ENCODE peak calls at places on chromosomes 4 and X, in four cellular contexts. I, G, Z and V are unnamed samples.

GRCh38 chr4:148224476-148224875 is 217.7 kb downstream of the NR3C2 start:
- DNase-seq in I (no peak), G (no peak), Z (no peak), V (no peak)

GRCh38 chrX:14497184-14497666 is 32.1 kb upstream of the GLRA2 start:
- DNase-seq in I (peak; percentile 28), G (no peak), Z (no peak), V (no peak)

GRCh38 chrX:72738396-72738795 is 24.3 kb upstream of the PHKA1 start:
- DNase-seq in I (no peak), G (no peak), Z (no peak), V (no peak)

GRCh38 chr4:109215511-109215910 is 86.9 kb downstream of the COL25A1 start:
- DNase-seq in I (no peak), G (no peak), Z (no peak), V (no peak)

GRCh38 chr4:48187813-48188212 is 53.8 kb upstream of the TXK start:
- DNase-seq in I (no peak), G (no peak), Z (no peak), V (no peak)

GRCh38 chr4:99815597-99816011 is 1.0 kb upstream of the DAPP1 start:
- DNase-seq in I (peak; percentile 7), G (peak; percentile 41), Z (no peak), V (no peak)

GRCh38 chrX:18573556-18573955 is 98.4 kb downstream of the RS1 start:
- DNase-seq in I (no peak), G (no peak), Z (no peak), V (no peak)

GRCh38 chrX:76127341-76127740 is 45.5 kb upstream of the PBDC1 start:
- DNase-seq in I (no peak), G (no peak), Z (no peak), V (no peak)

GRCh38 chr4:122702939-122703338 is 29.6 kb upstream of the BBS12 start:
- DNase-seq in I (no peak), G (no peak), Z (no peak), V (no peak)

GRCh38 chr4:10575414-10575813 is 109.2 kb downstream of the CLNK start:
- DNase-seq in I (no peak), G (no peak), Z (no peak), V (no peak)

GRCh38 chrX:42219231-42219630 is 295.9 kb upstream of the CASK start:
- DNase-seq in I (no peak), G (no peak), Z (no peak), V (no peak)

GRCh38 chr4:109009909-109010308 is 247.1 kb upstream of the ETNPPL start:
- DNase-seq in I (peak; percentile 72), G (no peak), Z (no peak), V (no peak)

GRCh38 chrX:153688900-153689590 is 1.3 kb downstream of the SLC6A8 start:
- DNase-seq in I (no peak), G (no peak), Z (no peak), V (no peak)

GRCh38 chrX:68685722-68686683 is 38.5 kb downstream of the STARD8 start:
- DNase-seq in I (peak; percentile 26), G (peak; percentile 71), Z (no peak), V (no peak)

GRCh38 chr4:33715996-33716395 is 2528.3 kb downstream of the ARAP2 start:
- DNase-seq in I (peak; percentile 67), G (no peak), Z (no peak), V (no peak)

GRCh38 chr4:67750691-67751090 is 3.5 kb downstream of the GNRHR start:
- DNase-seq in I (no peak), G (no peak), Z (no peak), V (no peak)

GRCh38 chrX:15911729-15912550 is 57.3 kb upstream of the AP1S2 start:
- DNase-seq in I (no peak), G (no peak), Z (no peak), V (no peak)

GRCh38 chrX:25207803-25208202 is 192.0 kb upstream of the ARX start:
- DNase-seq in I (no peak), G (no peak), Z (no peak), V (no peak)

GRCh38 chrX:1093586-1094538 is 118.6 kb downstream of the CRLF2 start:
- DNase-seq in I (no peak), G (no peak), Z (no peak), V (no peak)

GRCh38 chr4:100778431-100778830 is 260.6 kb upstream of the EMCN start:
- DNase-seq in I (no peak), G (no peak), Z (no peak), V (no peak)

GRCh38 chr4:187010052-187010451 is 286.4 kb upstream of the FAT1 start:
- DNase-seq in I (no peak), G (no peak), Z (no peak), V (no peak)

GRCh38 chrX:150362599-150363481 is at the start of gene MAMLD1:
- DNase-seq in I (peak; percentile 84), G (peak; percentile 31), Z (no peak), V (no peak)

GRCh38 chr4:168511780-168512467 is 15.1 kb downstream of the PALLD start:
- DNase-seq in I (no peak), G (peak; percentile 39), Z (no peak), V (no peak)

GRCh38 chr4:112546476-112546875 is 30.5 kb upstream of the NEUROG2 start:
- DNase-seq in I (no peak), G (no peak), Z (no peak), V (no peak)

GRCh38 chr4:184019667-184020665 is 114.9 kb downstream of the STOX2 start:
- DNase-seq in I (no peak), G (no peak), Z (no peak), V (no peak)

GRCh38 chrX:15438332-15438731 is 54.1 kb upstream of the VEGFD start:
- DNase-seq in I (no peak), G (no peak), Z (no peak), V (no peak)

GRCh38 chr4:22496165-22496813 is 19.6 kb downstream of the ADGRA3 start:
- DNase-seq in I (peak; percentile 55), G (no peak), Z (no peak), V (no peak)

GRCh38 chrX:12955882-12956703 is 18.8 kb upstream of the TMSB4X start:
- DNase-seq in I (peak; percentile 91), G (no peak), Z (no peak), V (no peak)

GRCh38 chr4:1375051-1375721 is 28.2 kb downstream of the UVSSA start:
- DNase-seq in I (no peak), G (no peak), Z (no peak), V (no peak)

GRCh38 chr4:119894650-119895208 is 171.9 kb downstream of the MAD2L1 start:
- DNase-seq in I (no peak), G (no peak), Z (no peak), V (no peak)

GRCh38 chrX:318068-318738 is 393 bp downstream of the GTPBP6 start:
- DNase-seq in I (peak; percentile 99), G (peak; percentile 100), Z (peak; percentile 99), V (peak; percentile 99)

GRCh38 chr4:11271263-11271662 is 157.4 kb downstream of the HS3ST1 start:
- DNase-seq in I (no peak), G (no peak), Z (no peak), V (no peak)

GRCh38 chrX:51148848-51149247 is 183.8 kb upstream of the NUDT10 start:
- DNase-seq in I (no peak), G (peak; percentile 60), Z (peak; percentile 9), V (no peak)

GRCh38 chr4:86496094-86497060 is 97.7 kb upstream of the PTPN13 start:
- DNase-seq in I (peak; percentile 51), G (no peak), Z (no peak), V (no peak)

GRCh38 chrX:143047511-143047910 is 21.8 kb downstream of the SPANXN4 start:
- DNase-seq in I (no peak), G (no peak), Z (no peak), V (no peak)

GRCh38 chr4:95546866-95547707 is 1.7 kb downstream of the UNC5C start:
- DNase-seq in I (no peak), G (peak; percentile 41), Z (no peak), V (no peak)

GRCh38 chr4:1398686-1399507 is 7.3 kb downstream of the NKX1-1 start:
- DNase-seq in I (no peak), G (no peak), Z (no peak), V (no peak)

GRCh38 chrX:48794340-48794920 is 7.4 kb upstream of the HDAC6 start:
- DNase-seq in I (no peak), G (no peak), Z (no peak), V (no peak)

GRCh38 chr4:89493367-89493766 is 185.8 kb upstream of the GPRIN3 start:
- DNase-seq in I (no peak), G (no peak), Z (no peak), V (no peak)
- H2BK15ac ChIP-seq in I (no peak overlapping the region), G (no peak overlapping the region), Z (no peak overlapping the region), V (no peak overlapping the region)

DNA sequence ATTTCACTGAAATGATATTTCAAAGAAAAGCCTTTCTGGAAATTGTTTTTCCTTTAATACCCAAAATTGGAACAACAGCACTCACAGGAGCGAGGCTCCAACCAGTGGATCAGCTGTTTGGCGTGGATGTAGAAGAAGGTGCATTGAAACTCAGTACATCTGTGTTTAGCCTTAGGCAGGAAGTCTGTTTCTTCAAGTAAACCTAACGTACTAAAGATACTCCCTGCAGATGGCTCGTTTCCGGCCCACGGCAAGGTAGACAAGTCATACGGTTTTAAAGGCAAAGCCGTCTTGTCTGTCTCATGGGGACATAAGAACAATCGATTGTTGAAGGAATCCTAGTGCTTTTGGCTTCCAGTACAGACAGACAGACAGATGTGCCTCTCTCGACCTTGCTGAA is 50.0 kb upstream of the CLCN4 start:
- DNase-seq in I (no peak), G (no peak), Z (no peak), V (no peak)
- H2BK12ac ChIP-seq in I (no peak overlapping the region), G (no peak overlapping the region), Z (no peak overlapping the region), V (no peak overlapping the region)

DNA sequence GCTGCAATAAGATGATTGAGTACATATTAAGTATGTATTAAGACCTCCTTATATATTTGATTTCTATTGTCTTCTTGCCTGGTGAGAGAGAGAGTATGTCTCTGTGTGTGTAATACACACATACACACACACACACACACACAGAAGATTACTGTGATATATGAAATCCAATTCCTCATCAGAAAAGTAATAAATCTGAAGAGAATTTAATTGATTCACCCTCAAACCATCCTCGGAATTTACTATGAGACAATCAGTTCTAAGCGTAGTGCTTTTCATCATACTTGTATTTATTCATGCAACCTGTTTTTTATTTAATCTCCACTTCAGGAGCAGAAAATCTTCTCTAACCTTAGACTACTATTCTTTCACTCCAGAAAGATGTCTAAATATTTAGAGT is 62.3 kb upstream of the TLL1 start:
- DNase-seq in I (no peak), G (no peak), Z (no peak), V (no peak)
- H2BK15ac ChIP-seq in I (no peak overlapping the region), G (no peak overlapping the region), Z (no peak overlapping the region), V (no peak overlapping the region)

DNA sequence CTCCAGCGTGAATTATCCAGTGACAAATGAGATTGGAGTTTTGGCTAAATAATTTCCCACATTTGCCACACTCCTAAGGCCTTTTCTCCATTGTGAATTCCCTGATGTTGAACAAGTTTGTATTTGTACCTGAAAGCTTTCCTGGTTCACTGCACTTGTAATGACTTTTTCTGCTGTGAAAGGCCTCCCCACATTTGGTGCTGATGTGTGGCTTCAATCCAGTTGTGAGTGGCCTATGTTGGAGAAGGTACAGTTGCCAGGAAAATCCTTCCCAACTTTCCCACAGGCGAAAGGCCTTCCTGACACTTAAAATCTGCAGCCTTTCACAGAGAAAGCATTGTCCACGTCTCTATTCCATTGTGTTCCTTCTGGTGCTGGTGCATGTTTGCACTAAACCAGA is 17.3 kb upstream of the HPGD start:
- DNase-seq in I (no peak), G (no peak), Z (no peak), V (no peak)
- H2BK12ac ChIP-seq in I (no peak overlapping the region), G (no peak overlapping the region), Z (no peak overlapping the region), V (no peak overlapping the region)